ENCODE peak calls at places on chromosomes 2 and 18, in four cellular contexts. M is HFF-Myc, B is brain microvascular endothelial cell, T is heart right ventricle. X is an unnamed sample.

GRCh38 chr2:201264472-201265173 is 4.3 kb downstream of the CASP8 start:
- DNase-seq in M (no peak), B (no peak), T (no peak), X (no peak)

GRCh38 chr18:74616494-74616893 is 18.8 kb downstream of the ZNF407 start:
- DNase-seq in M (no peak), B (no peak), T (no peak), X (no peak)

GRCh38 chr2:222423632-222424280 is 587 bp upstream of the SGPP2 start:
- DNase-seq in M (no peak), B (no peak), T (no peak), X (peak)

GRCh38 chr2:179344970-179345369 is 80.3 kb upstream of the SESTD1 start:
- DNase-seq in M (no peak), B (no peak), T (no peak), X (no peak)

GRCh38 chr2:126831234-126832005 is 67.3 kb upstream of the TEX51 start:
- DNase-seq in M (no peak), B (peak), T (no peak), X (no peak)

GRCh38 chr2:113103958-113104627 is 23.3 kb upstream of the IL1RN start:
- DNase-seq in M (no peak), B (no peak), T (no peak), X (no peak)

GRCh38 chr2:54482725-54483124 is 26.6 kb downstream of the SPTBN1 start:
- DNase-seq in M (no peak), B (peak), T (peak), X (no peak)

GRCh38 chr2:3563521-3563976 is 5.4 kb upstream of the RNASEH1 start:
- DNase-seq in M (no peak), B (no peak), T (no peak), X (no peak)

GRCh38 chr2:20916604-20917286 is 93.8 kb upstream of the LDAH start:
- DNase-seq in M (peak), B (peak), T (no peak), X (peak)

GRCh38 chr2:33158482-33159003 is 211.8 kb downstream of the LTBP1 start:
- DNase-seq in M (peak), B (peak), T (no peak), X (peak)

GRCh38 chr18:50286391-50287027 is 983 bp downstream of the CXXC1 start:
- DNase-seq in M (no peak), B (no peak), T (peak), X (no peak)

GRCh38 chr18:74225193-74225840 is 66.4 kb downstream of the CYB5A start:
- DNase-seq in M (no peak), B (peak), T (no peak), X (no peak)

GRCh38 chr2:83747141-83747540 is 711.9 kb downstream of the SUCLG1 start:
- DNase-seq in M (no peak), B (no peak), T (no peak), X (no peak)

GRCh38 chr2:202376460-202377307 is 557 bp downstream of the BMPR2 start:
- DNase-seq in M (peak), B (no peak), T (peak), X (no peak)

GRCh38 chr2:186980787-186981550 is 132.0 kb upstream of the ZSWIM2 start:
- DNase-seq in M (no peak), B (no peak), T (no peak), X (no peak)

GRCh38 chr2:233402346-233402745 is 48.1 kb downstream of the DGKD start:
- DNase-seq in M (no peak), B (no peak), T (no peak), X (no peak)

GRCh38 chr2:229273384-229274338 is 2.6 kb upstream of the PID1 start:
- DNase-seq in M (peak), B (peak), T (peak), X (peak)

GRCh38 chr2:194062401-194062800 is 1594.6 kb upstream of the SLC39A10 start:
- DNase-seq in M (no peak), B (no peak), T (no peak), X (no peak)

GRCh38 chr2:33366473-33366872 is 110.0 kb upstream of the RASGRP3 start:
- DNase-seq in M (no peak), B (no peak), T (peak), X (no peak)

GRCh38 chr2:130390460-130391057 is 34.7 kb downstream of the PTPN18 start:
- DNase-seq in M (no peak), B (no peak), T (peak), X (no peak)

GRCh38 chr2:71776227-71776626 is 322.9 kb downstream of the DYSF start:
- DNase-seq in M (no peak), B (no peak), T (no peak), X (no peak)

GRCh38 chr2:168495524-168495923 is 39.5 kb downstream of the CERS6 start:
- DNase-seq in M (no peak), B (no peak), T (no peak), X (no peak)

GRCh38 chr2:201440182-201440581 is 11.1 kb downstream of the TRAK2 start:
- DNase-seq in M (no peak), B (no peak), T (no peak), X (no peak)

GRCh38 chr2:219441451-219442205 is 7.0 kb downstream of the SPEG start:
- DNase-seq in M (no peak), B (no peak), T (no peak), X (no peak)

GRCh38 chr2:26770986-26771586 is 7.0 kb downstream of the SLC35F6 start:
- DNase-seq in M (no peak), B (peak), T (peak), X (peak)

GRCh38 chr2:20365249-20365817 is 14.7 kb upstream of the PUM2 start:
- DNase-seq in M (no peak), B (peak), T (no peak), X (no peak)

GRCh38 chr2:19695706-19696105 is 206.1 kb downstream of the TTC32 start:
- DNase-seq in M (no peak), B (no peak), T (no peak), X (no peak)

GRCh38 chr2:226154610-226155009 is 645.0 kb downstream of the IRS1 start:
- DNase-seq in M (no peak), B (no peak), T (no peak), X (no peak)

GRCh38 chr18:79494936-79495335 is 99.2 kb downstream of the NFATC1 start:
- DNase-seq in M (no peak), B (no peak), T (no peak), X (no peak)

GRCh38 chr2:226123307-226123706 is 676.3 kb downstream of the IRS1 start:
- DNase-seq in M (no peak), B (no peak), T (no peak), X (no peak)

GRCh38 chr2:206780671-206781070 is 15.3 kb downstream of the FASTKD2 start:
- DNase-seq in M (no peak), B (no peak), T (no peak), X (no peak)

GRCh38 chr2:152716805-152717241 is 438 bp downstream of the PRPF40A start:
- DNase-seq in M (no peak), B (no peak), T (no peak), X (no peak)

GRCh38 chr2:30385327-30385726 is 61.7 kb upstream of the LCLAT1 start:
- DNase-seq in M (no peak), B (peak), T (no peak), X (no peak)

GRCh38 chr18:23862071-23862470 is 152.5 kb upstream of the TTC39C start:
- DNase-seq in M (no peak), B (peak), T (no peak), X (no peak)

GRCh38 chr2:117949800-117950199 is 64.1 kb downstream of the CCDC93 start:
- DNase-seq in M (no peak), B (no peak), T (no peak), X (no peak)

GRCh38 chr2:24970483-24971299 is 1.1 kb downstream of the DNAJC27 start:
- DNase-seq in M (no peak), B (peak), T (no peak), X (peak)

GRCh38 chr2:225367482-225367881 is 32.0 kb upstream of the NYAP2 start:
- DNase-seq in M (no peak), B (no peak), T (no peak), X (no peak)

GRCh38 chr2:36635194-36635593 is 37.2 kb upstream of the FEZ2 start:
- DNase-seq in M (no peak), B (no peak), T (no peak), X (no peak)

GRCh38 chr2:130346041-130346740 is 3.5 kb downstream of the IMP4 start:
- DNase-seq in M (no peak), B (no peak), T (no peak), X (no peak)

DNA sequence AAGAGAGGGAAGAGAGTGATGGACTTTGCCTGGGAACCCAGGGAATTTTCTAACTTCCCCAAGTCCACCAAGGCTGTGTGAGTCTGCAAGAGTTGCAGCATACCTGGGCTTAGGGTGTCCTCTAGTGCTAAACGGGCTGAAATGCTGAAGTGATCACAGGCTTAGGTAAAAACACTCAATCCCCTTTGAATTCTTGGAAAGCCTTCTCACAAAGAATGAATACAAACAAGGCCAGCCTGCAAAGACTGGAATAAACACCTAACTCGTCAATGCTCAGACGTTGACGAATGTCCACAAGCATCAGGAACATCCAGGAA is 30.0 kb upstream of the BMP10 start:
- DNase-seq in M (no peak), B (no peak), T (no peak), X (no peak)
- TF ChIP-seq CTCF in M (peak), B (peak), T (no peak), X (peak)

GRCh38 chr2:85215074-85216050 is 82.2 kb downstream of the TCF7L1 start:
- DNase-seq in M (peak), B (peak), T (no peak), X (no peak)

GRCh38 chr2:85213404-85213803 is 80.2 kb downstream of the TCF7L1 start:
- DNase-seq in M (no peak), B (no peak), T (no peak), X (no peak)

GRCh38 chr2:85213893-85214512 is 80.8 kb downstream of the TCF7L1 start:
- DNase-seq in M (no peak), B (no peak), T (no peak), X (no peak)

GRCh38 chr2:85216927-85217326 is 83.7 kb downstream of the TCF7L1 start:
- DNase-seq in M (no peak), B (no peak), T (no peak), X (no peak)

GRCh38 chr2:85216051-85216431 is 82.8 kb downstream of the TCF7L1 start:
- DNase-seq in M (no peak), B (peak), T (no peak), X (no peak)
- H3K4me3 ChIP-seq in M (no peak), B (no peak), T (no peak), X (no peak)

GRCh38 chr2:28751102-28751955 is at the start of gene PPP1CB:
- DNase-seq in M (peak), B (peak), T (peak), X (peak)
- TF ChIP-seq CTCF in M (no peak), B (peak), T (no peak), X (peak)

GRCh38 chr18:34251919-34252318 is 27.2 kb upstream of the NOL4 start:
- DNase-seq in M (no peak), B (no peak), T (no peak), X (no peak)
- H3K4me3 ChIP-seq in M (no peak), B (no peak), T (no peak), X (no peak)

GRCh38 chr2:227325056-227325823 is at the start of gene MFF:
- DNase-seq in M (peak), B (peak), T (peak), X (peak)
- TF ChIP-seq CTCF in M (no peak), B (peak), T (no peak), X (peak)

DNA sequence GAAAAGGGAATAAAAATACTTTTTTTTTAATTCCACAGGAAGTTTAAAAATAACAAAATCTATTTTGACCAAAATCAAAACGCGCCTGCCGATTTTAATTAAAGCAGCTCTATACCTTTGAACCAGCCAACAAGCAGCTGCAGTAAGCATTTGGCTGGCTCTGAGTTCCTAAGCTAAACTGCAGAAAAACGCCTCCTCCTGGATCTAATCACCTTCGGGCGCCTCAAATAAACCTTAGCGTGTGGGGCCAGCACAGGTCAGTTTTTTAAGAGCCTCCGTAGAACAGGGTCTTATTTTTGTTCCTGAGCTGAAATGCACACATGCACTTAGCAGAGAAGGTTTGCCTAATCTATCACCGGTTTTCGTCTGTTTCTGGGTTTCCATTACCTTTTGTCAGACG is 64.8 kb upstream of the HNRNPA3 start:
- DNase-seq in M (no peak), B (no peak), T (no peak), X (no peak)
- H3K4me3 ChIP-seq in M (no peak), B (no peak), T (peak), X (peak)

DNA sequence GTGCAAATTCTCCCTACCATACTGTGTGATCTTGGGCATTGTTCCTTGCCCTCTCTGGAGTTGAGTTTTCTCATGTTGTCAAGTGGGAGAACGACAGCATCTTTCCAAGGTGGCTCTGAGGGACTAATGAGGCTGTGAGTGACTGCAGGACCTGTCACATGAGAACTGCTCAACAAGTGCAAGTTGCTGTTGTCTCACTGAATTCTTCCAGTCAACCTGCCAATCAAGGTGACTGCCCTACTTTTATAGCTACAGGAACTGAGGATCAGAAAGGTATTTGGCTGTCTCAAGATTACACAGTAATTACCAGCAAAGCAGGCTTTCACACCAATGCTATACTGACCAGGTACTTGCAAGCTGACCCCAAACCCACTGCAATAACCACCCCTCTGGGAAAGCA is 137.6 kb downstream of the MTCL1 start:
- DNase-seq in M (no peak), B (no peak), T (no peak), X (no peak)
- TF ChIP-seq CTCF in M (no peak), B (no peak), T (no peak), X (no peak)

GRCh38 chr2:238666543-238666942 is 181.3 kb upstream of the TWIST2 start:
- DNase-seq in M (no peak), B (no peak), T (no peak), X (no peak)

GRCh38 chr2:238668426-238668825 is 179.5 kb upstream of the TWIST2 start:
- DNase-seq in M (no peak), B (no peak), T (no peak), X (no peak)

GRCh38 chr2:238658820-238659219 is 189.1 kb upstream of the TWIST2 start:
- DNase-seq in M (no peak), B (no peak), T (no peak), X (no peak)

GRCh38 chr2:238667008-238667407 is 180.9 kb upstream of the TWIST2 start:
- DNase-seq in M (peak), B (no peak), T (no peak), X (no peak)

DNA sequence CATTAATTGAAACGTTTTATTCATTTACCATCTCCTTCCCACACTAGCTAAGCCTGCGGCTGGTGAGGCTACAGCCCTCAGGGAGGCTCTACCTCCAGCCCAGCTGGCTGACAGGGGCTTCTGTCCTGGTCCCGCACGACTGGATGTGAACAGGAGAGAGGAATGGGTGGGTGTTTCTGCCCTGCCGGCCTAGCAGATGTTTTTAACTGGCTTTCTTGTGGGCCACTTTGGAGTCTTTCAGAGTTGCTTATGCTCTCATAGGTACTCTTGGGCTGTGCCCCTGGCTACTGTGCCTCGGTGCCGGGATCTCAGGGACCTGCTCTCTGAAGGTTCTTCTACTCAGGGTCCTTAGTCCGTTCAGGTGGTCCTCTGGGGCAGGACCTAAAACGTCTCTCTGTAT is 184.3 kb upstream of the TWIST2 start:
- DNase-seq in M (no peak), B (no peak), T (no peak), X (no peak)
- H3K4me3 ChIP-seq in M (no peak), B (no peak), T (no peak), X (no peak)